ENCODE peak calls at places on chromosomes 3 and 15, in seven cellular contexts. One of them, this sample, is unnamed. For H3K4me1, the result is how much of the 10 kb centered on the place peaks cover.

GRCh38 chr3:28761380-28761779 is 412.8 kb upstream of the AZI2 start:
- DNase-seq in neuronal stem cell: no peak
- DNase-seq in SJSA1: no peak
- DNase-seq in right lobe of liver: no peak
- DNase-seq in cardiac muscle cell: no peak
- DNase-seq in fibroblast of lung: no peak
- DNase-seq in tibial artery: no peak
- DNase-seq in this sample: no peak

GRCh38 chr15:25172691-25173090 is 217.9 kb downstream of the SNRPN start:
- DNase-seq in fibroblast of lung: no peak
- DNase-seq in cardiac muscle cell: no peak
- DNase-seq in SJSA1: no peak
- DNase-seq in neuronal stem cell: no peak
- DNase-seq in right lobe of liver: peak
- DNase-seq in tibial artery: no peak
- DNase-seq in this sample: no peak

GRCh38 chr3:12308517-12308916 is 19.6 kb downstream of the PPARG start:
- DNase-seq in tibial artery: no peak
- DNase-seq in SJSA1: no peak
- DNase-seq in cardiac muscle cell: no peak
- DNase-seq in neuronal stem cell: no peak
- DNase-seq in right lobe of liver: no peak
- DNase-seq in fibroblast of lung: peak
- DNase-seq in this sample: peak

GRCh38 chr15:81419304-81419943 is 45.4 kb upstream of the TMC3 start:
- DNase-seq in tibial artery: no peak
- DNase-seq in right lobe of liver: no peak
- DNase-seq in fibroblast of lung: peak
- DNase-seq in cardiac muscle cell: peak
- DNase-seq in SJSA1: no peak
- DNase-seq in neuronal stem cell: peak
- DNase-seq in this sample: no peak

GRCh38 chr15:55094152-55094551 is 102.6 kb downstream of the RSL24D1 start:
- DNase-seq in cardiac muscle cell: no peak
- DNase-seq in neuronal stem cell: no peak
- DNase-seq in right lobe of liver: no peak
- DNase-seq in SJSA1: no peak
- DNase-seq in fibroblast of lung: no peak
- DNase-seq in tibial artery: no peak
- DNase-seq in this sample: no peak

GRCh38 chr3:55718074-55718473 is 231.0 kb upstream of the WNT5A start:
- DNase-seq in cardiac muscle cell: no peak
- DNase-seq in tibial artery: no peak
- DNase-seq in fibroblast of lung: no peak
- DNase-seq in right lobe of liver: no peak
- DNase-seq in SJSA1: no peak
- DNase-seq in neuronal stem cell: no peak
- DNase-seq in this sample: no peak

GRCh38 chr3:196991581-196992460 is 23.2 kb upstream of the PIGZ start:
- DNase-seq in neuronal stem cell: no peak
- DNase-seq in cardiac muscle cell: no peak
- DNase-seq in fibroblast of lung: no peak
- DNase-seq in SJSA1: no peak
- DNase-seq in tibial artery: peak
- DNase-seq in right lobe of liver: no peak
- DNase-seq in this sample: no peak

GRCh38 chr3:12286927-12287726 is 1.7 kb upstream of the PPARG start:
- DNase-seq in cardiac muscle cell: peak
- DNase-seq in SJSA1: no peak
- DNase-seq in neuronal stem cell: no peak
- DNase-seq in right lobe of liver: peak
- DNase-seq in fibroblast of lung: no peak
- DNase-seq in tibial artery: no peak
- DNase-seq in this sample: peak

GRCh38 chr15:76139368-76140068 is 79.7 kb downstream of the TMEM266 start:
- DNase-seq in tibial artery: no peak
- DNase-seq in fibroblast of lung: peak
- DNase-seq in neuronal stem cell: peak
- DNase-seq in cardiac muscle cell: peak
- DNase-seq in right lobe of liver: peak
- DNase-seq in SJSA1: peak
- DNase-seq in this sample: peak

GRCh38 chr15:88621789-88622604 is 857 bp downstream of the AEN start:
- DNase-seq in tibial artery: no peak
- DNase-seq in neuronal stem cell: no peak
- DNase-seq in cardiac muscle cell: peak
- DNase-seq in fibroblast of lung: peak
- DNase-seq in right lobe of liver: no peak
- DNase-seq in SJSA1: no peak
- DNase-seq in this sample: peak

GRCh38 chr3:15439476-15439875 is 12.1 kb downstream of the EAF1 start:
- DNase-seq in right lobe of liver: no peak
- DNase-seq in SJSA1: no peak
- DNase-seq in fibroblast of lung: peak
- DNase-seq in cardiac muscle cell: no peak
- DNase-seq in neuronal stem cell: no peak
- DNase-seq in tibial artery: no peak
- DNase-seq in this sample: no peak

GRCh38 chr3:58588030-58588614 is 10.9 kb upstream of the FAM107A start:
- DNase-seq in cardiac muscle cell: peak
- DNase-seq in fibroblast of lung: peak
- DNase-seq in tibial artery: no peak
- DNase-seq in right lobe of liver: no peak
- DNase-seq in SJSA1: no peak
- DNase-seq in neuronal stem cell: peak
- DNase-seq in this sample: no peak

GRCh38 chr15:58628206-58629057 is 121.1 kb downstream of the ADAM10 start:
- DNase-seq in right lobe of liver: no peak
- DNase-seq in neuronal stem cell: no peak
- DNase-seq in fibroblast of lung: peak
- DNase-seq in tibial artery: no peak
- DNase-seq in SJSA1: no peak
- DNase-seq in cardiac muscle cell: no peak
- DNase-seq in this sample: peak

GRCh38 chr3:127620637-127621375 is 8.2 kb upstream of the PODXL2 start:
- DNase-seq in SJSA1: no peak
- DNase-seq in cardiac muscle cell: no peak
- DNase-seq in tibial artery: no peak
- DNase-seq in right lobe of liver: no peak
- DNase-seq in fibroblast of lung: no peak
- DNase-seq in neuronal stem cell: no peak
- DNase-seq in this sample: no peak

GRCh38 chr15:100849021-100849831 is 30.4 kb upstream of the ALDH1A3 start:
- DNase-seq in neuronal stem cell: no peak
- DNase-seq in fibroblast of lung: peak
- DNase-seq in SJSA1: no peak
- DNase-seq in tibial artery: no peak
- DNase-seq in cardiac muscle cell: peak
- DNase-seq in right lobe of liver: no peak
- DNase-seq in this sample: peak

GRCh38 chr15:27438403-27439375 is 467.7 kb downstream of the GABRG3 start:
- DNase-seq in neuronal stem cell: no peak
- DNase-seq in right lobe of liver: no peak
- DNase-seq in SJSA1: no peak
- DNase-seq in tibial artery: no peak
- DNase-seq in fibroblast of lung: peak
- DNase-seq in cardiac muscle cell: no peak
- DNase-seq in this sample: no peak

GRCh38 chr3:71109241-71109976 is 474.1 kb downstream of the FOXP1 start:
- DNase-seq in fibroblast of lung: peak
- DNase-seq in right lobe of liver: no peak
- DNase-seq in cardiac muscle cell: no peak
- DNase-seq in neuronal stem cell: no peak
- DNase-seq in tibial artery: no peak
- DNase-seq in SJSA1: peak
- DNase-seq in this sample: no peak

GRCh38 chr3:30500666-30501399 is 105.6 kb upstream of the TGFBR2 start:
- DNase-seq in cardiac muscle cell: no peak
- DNase-seq in tibial artery: no peak
- DNase-seq in SJSA1: no peak
- DNase-seq in neuronal stem cell: no peak
- DNase-seq in fibroblast of lung: no peak
- DNase-seq in right lobe of liver: no peak
- DNase-seq in this sample: no peak

GRCh38 chr3:117102441-117102840 is 392.9 kb downstream of the TUSC7 start:
- DNase-seq in cardiac muscle cell: no peak
- DNase-seq in tibial artery: no peak
- DNase-seq in neuronal stem cell: no peak
- DNase-seq in right lobe of liver: no peak
- DNase-seq in fibroblast of lung: no peak
- DNase-seq in SJSA1: no peak
- DNase-seq in this sample: no peak

GRCh38 chr3:55690746-55691540 is 203.8 kb upstream of the WNT5A start:
- DNase-seq in neuronal stem cell: peak
- DNase-seq in tibial artery: no peak
- DNase-seq in right lobe of liver: no peak
- DNase-seq in fibroblast of lung: no peak
- DNase-seq in SJSA1: no peak
- DNase-seq in cardiac muscle cell: no peak
- DNase-seq in this sample: no peak

GRCh38 chr3:31116651-31117050 is 222.2 kb upstream of the GADL1 start:
- DNase-seq in cardiac muscle cell: no peak
- DNase-seq in right lobe of liver: no peak
- DNase-seq in fibroblast of lung: peak
- DNase-seq in SJSA1: no peak
- DNase-seq in neuronal stem cell: no peak
- DNase-seq in tibial artery: no peak
- DNase-seq in this sample: no peak

GRCh38 chr3:193899001-193899400 is 236.9 kb upstream of the HES1 start:
- DNase-seq in fibroblast of lung: no peak
- DNase-seq in SJSA1: no peak
- DNase-seq in cardiac muscle cell: no peak
- DNase-seq in right lobe of liver: no peak
- DNase-seq in tibial artery: no peak
- DNase-seq in neuronal stem cell: no peak
- DNase-seq in this sample: no peak

GRCh38 chr3:170057550-170057949 is 19.8 kb downstream of the GPR160 start:
- DNase-seq in neuronal stem cell: no peak
- DNase-seq in right lobe of liver: no peak
- DNase-seq in SJSA1: no peak
- DNase-seq in tibial artery: no peak
- DNase-seq in cardiac muscle cell: no peak
- DNase-seq in fibroblast of lung: no peak
- DNase-seq in this sample: no peak

GRCh38 chr3:170056710-170057454 is 19.1 kb downstream of the GPR160 start:
- DNase-seq in neuronal stem cell: no peak
- DNase-seq in right lobe of liver: no peak
- DNase-seq in fibroblast of lung: no peak
- DNase-seq in cardiac muscle cell: no peak
- DNase-seq in SJSA1: no peak
- DNase-seq in tibial artery: no peak
- DNase-seq in this sample: no peak

GRCh38 chr3:170059447-170059846 is 21.7 kb downstream of the GPR160 start:
- DNase-seq in neuronal stem cell: no peak
- DNase-seq in tibial artery: no peak
- DNase-seq in right lobe of liver: no peak
- DNase-seq in cardiac muscle cell: no peak
- DNase-seq in SJSA1: no peak
- DNase-seq in fibroblast of lung: no peak
- DNase-seq in this sample: no peak

GRCh38 chr3:170055209-170055608 is 17.4 kb downstream of the GPR160 start:
- DNase-seq in fibroblast of lung: peak
- DNase-seq in right lobe of liver: no peak
- DNase-seq in neuronal stem cell: no peak
- DNase-seq in tibial artery: no peak
- DNase-seq in SJSA1: no peak
- DNase-seq in cardiac muscle cell: no peak
- DNase-seq in this sample: no peak

GRCh38 chr3:170058127-170058526 is 20.3 kb downstream of the GPR160 start:
- DNase-seq in SJSA1: no peak
- DNase-seq in right lobe of liver: no peak
- DNase-seq in cardiac muscle cell: no peak
- DNase-seq in fibroblast of lung: no peak
- DNase-seq in neuronal stem cell: no peak
- DNase-seq in tibial artery: no peak
- DNase-seq in this sample: no peak
- H3K4me1 ChIP-seq in SJSA1: under half
- H3K4me1 ChIP-seq in right lobe of liver: under half
- H3K4me1 ChIP-seq in cardiac muscle cell: under half
- H3K4me1 ChIP-seq in fibroblast of lung: under half
- H3K4me1 ChIP-seq in neuronal stem cell: under half
- H3K4me1 ChIP-seq in tibial artery: under half
- H3K4me1 ChIP-seq in this sample: under half

GRCh38 chr15:95431518-95431917 is 899.0 kb upstream of the NR2F2 start:
- DNase-seq in neuronal stem cell: no peak
- DNase-seq in fibroblast of lung: no peak
- DNase-seq in right lobe of liver: no peak
- DNase-seq in tibial artery: no peak
- DNase-seq in cardiac muscle cell: no peak
- DNase-seq in SJSA1: no peak
- DNase-seq in this sample: no peak
- H3K4me3 ChIP-seq in neuronal stem cell: no peak
- H3K4me3 ChIP-seq in fibroblast of lung: no peak
- H3K4me3 ChIP-seq in right lobe of liver: no peak
- H3K4me3 ChIP-seq in tibial artery: no peak
- H3K4me3 ChIP-seq in cardiac muscle cell: no peak
- H3K4me3 ChIP-seq in SJSA1: no peak
- H3K4me3 ChIP-seq in this sample: no peak

GRCh38 chr3:66413151-66413751 is 87.6 kb downstream of the LRIG1 start:
- DNase-seq in cardiac muscle cell: no peak
- DNase-seq in tibial artery: no peak
- DNase-seq in fibroblast of lung: peak
- DNase-seq in right lobe of liver: no peak
- DNase-seq in SJSA1: peak
- DNase-seq in neuronal stem cell: no peak
- DNase-seq in this sample: no peak

GRCh38 chr3:66410976-66411375 is 89.8 kb downstream of the LRIG1 start:
- DNase-seq in tibial artery: no peak
- DNase-seq in neuronal stem cell: no peak
- DNase-seq in cardiac muscle cell: no peak
- DNase-seq in fibroblast of lung: no peak
- DNase-seq in SJSA1: no peak
- DNase-seq in right lobe of liver: no peak
- DNase-seq in this sample: no peak

GRCh38 chr3:66410371-66410770 is 90.5 kb downstream of the LRIG1 start:
- DNase-seq in cardiac muscle cell: no peak
- DNase-seq in fibroblast of lung: no peak
- DNase-seq in tibial artery: no peak
- DNase-seq in neuronal stem cell: no peak
- DNase-seq in SJSA1: no peak
- DNase-seq in right lobe of liver: no peak
- DNase-seq in this sample: no peak

GRCh38 chr3:66411436-66411835 is 89.4 kb downstream of the LRIG1 start:
- DNase-seq in tibial artery: no peak
- DNase-seq in fibroblast of lung: no peak
- DNase-seq in right lobe of liver: no peak
- DNase-seq in neuronal stem cell: no peak
- DNase-seq in cardiac muscle cell: no peak
- DNase-seq in SJSA1: no peak
- DNase-seq in this sample: no peak

GRCh38 chr3:66412176-66412887 is 88.5 kb downstream of the LRIG1 start:
- DNase-seq in right lobe of liver: no peak
- DNase-seq in fibroblast of lung: no peak
- DNase-seq in cardiac muscle cell: no peak
- DNase-seq in neuronal stem cell: no peak
- DNase-seq in SJSA1: no peak
- DNase-seq in tibial artery: no peak
- DNase-seq in this sample: no peak
- H3K4me1 ChIP-seq in right lobe of liver: under half
- H3K4me1 ChIP-seq in fibroblast of lung: under half
- H3K4me1 ChIP-seq in cardiac muscle cell: under half
- H3K4me1 ChIP-seq in neuronal stem cell: under half
- H3K4me1 ChIP-seq in SJSA1: under half
- H3K4me1 ChIP-seq in tibial artery: under half
- H3K4me1 ChIP-seq in this sample: under half

GRCh38 chr15:56241374-56242085 is 2.1 kb downstream of the RFX7 start:
- DNase-seq in right lobe of liver: no peak
- DNase-seq in SJSA1: no peak
- DNase-seq in fibroblast of lung: no peak
- DNase-seq in tibial artery: no peak
- DNase-seq in cardiac muscle cell: no peak
- DNase-seq in neuronal stem cell: no peak
- DNase-seq in this sample: peak
- H3K4me3 ChIP-seq in right lobe of liver: no peak
- H3K4me3 ChIP-seq in SJSA1: peak
- H3K4me3 ChIP-seq in fibroblast of lung: peak
- H3K4me3 ChIP-seq in tibial artery: peak
- H3K4me3 ChIP-seq in cardiac muscle cell: peak
- H3K4me3 ChIP-seq in neuronal stem cell: peak
- H3K4me3 ChIP-seq in this sample: no peak